ENCODE peak calls at places on chromosome 3, in nine cellular contexts. B is epithelial cell of proximal tubule, V is SK-N-SH, P is esophagus squamous epithelium, M is cardiac fibroblast, I is mucosa of descending colon, T is lower leg skin, C is fibroblast of pulmonary artery, K is Calu3. G is an unnamed sample.

GRCh38 chr3:81581966-81582599 is 179.4 kb downstream of the GBE1 start:
- DNase-seq in V (peak; percentile 11), C (peak; percentile 63), B (no peak), I (no peak), M (peak; percentile 62), K (peak; percentile 38), P (no peak), T (no peak), G (peak; percentile 35)

GRCh38 chr3:112654979-112655378 is 14.0 kb upstream of the CCDC80 start:
- DNase-seq in I (no peak), P (no peak), T (no peak), B (no peak), C (no peak), M (no peak), K (no peak), V (no peak), G (no peak)

GRCh38 chr3:11547498-11547897 is 96.2 kb downstream of the VGLL4 start:
- DNase-seq in M (no peak), V (no peak), I (no peak), K (no peak), B (no peak), C (no peak), P (no peak), T (no peak), G (no peak)

GRCh38 chr3:60461199-60461598 is 790.1 kb downstream of the FHIT start:
- DNase-seq in K (no peak), V (no peak), B (no peak), C (no peak), M (no peak), T (no peak), P (no peak), I (no peak), G (no peak)

GRCh38 chr3:149342413-149343340 is 9.2 kb upstream of the TM4SF18 start:
- DNase-seq in C (peak; percentile 82), T (no peak), P (no peak), K (peak; percentile 32), I (no peak), B (no peak), V (no peak), M (peak; percentile 71), G (peak; percentile 87)

GRCh38 chr3:134161817-134162396 is 88.8 kb downstream of the RYK start:
- DNase-seq in M (no peak), P (no peak), C (no peak), T (no peak), K (no peak), B (no peak), V (no peak), I (no peak), G (no peak)

GRCh38 chr3:126542340-126543241 is 16.1 kb downstream of the C3orf22 start:
- DNase-seq in T (no peak), C (no peak), P (no peak), I (no peak), B (no peak), V (peak; percentile 25), M (no peak), K (no peak), G (no peak)

GRCh38 chr3:63625161-63625560 is 27.3 kb upstream of the SNTN start:
- DNase-seq in I (no peak), P (no peak), M (peak; percentile 76), V (no peak), B (no peak), K (peak; percentile 62), T (no peak), C (peak; percentile 84), G (peak; percentile 94)

GRCh38 chr3:11480663-11481298 is 162.9 kb downstream of the VGLL4 start:
- DNase-seq in K (no peak), T (no peak), C (no peak), I (no peak), P (no peak), B (no peak), V (no peak), M (no peak), G (no peak)

GRCh38 chr3:42829083-42829627 is 19.9 kb downstream of the ACKR2 start:
- DNase-seq in I (no peak), V (no peak), B (no peak), M (no peak), C (no peak), P (no peak), K (peak; percentile 18), T (no peak), G (no peak)

GRCh38 chr3:170732660-170733245 is 137.2 kb downstream of the RPL22L1 start:
- DNase-seq in B (no peak), C (no peak), K (no peak), M (peak; percentile 55), T (no peak), P (no peak), I (no peak), V (no peak), G (no peak)

GRCh38 chr3:179272385-179272784 is 21.5 kb upstream of the KCNMB3 start:
- DNase-seq in P (no peak), T (no peak), M (peak; percentile 32), K (peak; percentile 48), B (no peak), C (peak; percentile 29), I (no peak), V (peak; percentile 34), G (no peak)

GRCh38 chr3:184740509-184741258 is 28.8 kb upstream of the MAGEF1 start:
- DNase-seq in T (no peak), C (peak; percentile 42), V (no peak), B (no peak), I (no peak), M (peak; percentile 54), P (no peak), K (no peak), G (peak; percentile 52)

GRCh38 chr3:11272913-11273574 is 847 bp downstream of the ATG7 start:
- DNase-seq in B (no peak), I (no peak), T (no peak), K (no peak), M (no peak), C (peak; percentile 33), V (no peak), P (no peak), G (peak; percentile 18)

GRCh38 chr3:47362704-47363103 is 18.1 kb upstream of the PTPN23 start:
- DNase-seq in M (peak; percentile 39), V (no peak), P (no peak), C (peak; percentile 64), I (no peak), B (no peak), K (no peak), T (no peak), G (no peak)
- TF ChIP-seq CTCF in M (no peak), V (no peak), P (no peak), C (no peak), I (no peak), B (no peak), K (no peak), T (no peak), G (no peak)

GRCh38 chr3:57434041-57434440 is 110.1 kb downstream of the DNAH12 start:
- DNase-seq in T (no peak), V (peak; percentile 40), K (peak; percentile 6), P (no peak), I (no peak), C (peak; percentile 46), M (peak; percentile 54), B (peak; percentile 2), G (peak; percentile 53)
- TF ChIP-seq CTCF in T (no peak), V (peak; percentile 59), K (no peak), P (no peak), I (no peak), C (peak; percentile 58), M (peak; percentile 39), B (peak; percentile 73), G (peak; percentile 77)

DNA sequence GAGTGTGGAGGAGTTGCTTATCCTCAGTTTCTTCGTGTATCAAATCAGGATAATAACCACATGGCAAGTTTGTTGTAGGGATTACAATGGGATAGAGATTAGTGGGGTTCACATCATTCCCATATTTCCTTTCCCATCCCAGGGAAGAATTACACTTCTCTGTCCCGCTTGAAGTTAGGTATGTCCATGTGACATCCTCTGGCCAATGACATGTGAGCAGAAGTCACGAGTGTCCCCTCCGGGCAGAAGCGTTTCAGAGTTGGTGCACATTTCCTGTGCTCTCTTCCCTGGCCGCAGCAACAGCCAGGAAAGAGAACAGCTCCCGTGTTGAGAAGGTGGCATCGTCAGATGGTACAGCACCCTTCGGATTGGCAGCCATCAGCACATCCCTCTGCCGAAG is 36.7 kb upstream of the HES1 start:
- DNase-seq in T (no peak), V (no peak), K (no peak), P (no peak), C (no peak), M (no peak), I (no peak), B (no peak), G (no peak)
- TF ChIP-seq CTCF in T (no peak), V (no peak), K (no peak), P (no peak), C (no peak), M (no peak), I (no peak), B (no peak), G (no peak)

GRCh38 chr3:78858165-78858564 is 909.6 kb downstream of the ROBO1 start:
- DNase-seq in I (no peak), T (no peak), P (no peak), M (no peak), K (no peak), C (no peak), B (no peak), V (no peak), G (no peak)

GRCh38 chr3:78858910-78859309 is 908.9 kb downstream of the ROBO1 start:
- DNase-seq in C (no peak), V (no peak), I (no peak), K (no peak), B (no peak), T (no peak), P (no peak), M (no peak), G (no peak)

GRCh38 chr3:78856164-78856563 is 911.6 kb downstream of the ROBO1 start:
- DNase-seq in V (no peak), C (no peak), K (no peak), I (no peak), M (no peak), B (no peak), T (no peak), P (no peak), G (no peak)

GRCh38 chr3:78855190-78855589 is 912.6 kb downstream of the ROBO1 start:
- DNase-seq in I (no peak), T (no peak), K (no peak), B (no peak), V (no peak), C (no peak), M (no peak), P (no peak), G (no peak)

GRCh38 chr3:78857494-78858111 is 910.2 kb downstream of the ROBO1 start:
- DNase-seq in I (no peak), P (no peak), V (no peak), M (peak; percentile 50), T (no peak), C (peak; percentile 42), K (no peak), B (no peak), G (no peak)
- TF ChIP-seq CTCF in I (no peak), P (no peak), V (peak; percentile 52), M (no peak), T (no peak), C (peak; percentile 20), K (no peak), B (peak; percentile 27), G (no peak)

GRCh38 chr3:45858809-45859543 is 17.1 kb upstream of the LZTFL1 start:
- DNase-seq in T (no peak), V (no peak), C (no peak), K (no peak), B (no peak), I (no peak), P (no peak), M (no peak), G (no peak)
- TF ChIP-seq CTCF in T (no peak), V (no peak), C (no peak), K (no peak), B (no peak), I (no peak), P (no peak), M (no peak), G (no peak)